ENCODE peak calls at places on chromosomes 7 and 10, in eight cellular contexts. N is mammary epithelial cell, F is testis, L is OCI-LY7, Y is fibroblast of lung, T is IMR-90, S is PC-3, I is heart left ventricle. O is an unnamed sample.

GRCh38 chr7:78413568-78413967 is 615.0 kb downstream of the PHTF2 start:
- DNase-seq in N (no peak), F (no peak), L (no peak), Y (no peak), T (no peak), S (no peak), I (no peak), O (no peak)

GRCh38 chr10:35219292-35219691 is 92.6 kb downstream of the CREM start:
- DNase-seq in N (no peak), F (no peak), L (no peak), Y (peak; percentile 27), T (no peak), S (no peak), I (no peak), O (no peak)

GRCh38 chr7:28672397-28672797 is 260.1 kb downstream of the CREB5 start:
- DNase-seq in N (no peak), F (no peak), L (no peak), Y (peak; percentile 18), T (no peak), S (no peak), I (no peak), O (no peak)

GRCh38 chr10:17033529-17034250 is 95.9 kb downstream of the CUBN start:
- DNase-seq in N (no peak), F (no peak), L (no peak), Y (peak; percentile 27), T (peak; percentile 72), S (no peak), I (no peak), O (no peak)

GRCh38 chr10:48506147-48506917 is 98.5 kb downstream of the ARHGAP22 start:
- DNase-seq in N (no peak), F (peak; percentile 71), L (peak; percentile 34), Y (peak; percentile 25), T (peak; percentile 56), S (peak; percentile 83), I (no peak), O (no peak)

GRCh38 chr7:134784251-134785049 is 5.0 kb downstream of the CALD1 start:
- DNase-seq in N (no peak), F (no peak), L (no peak), Y (peak; percentile 75), T (no peak), S (no peak), I (no peak), O (no peak)

GRCh38 chr10:5927306-5927705 is 37.3 kb downstream of the FBH1 start:
- DNase-seq in N (no peak), F (no peak), L (no peak), Y (peak; percentile 81), T (peak; percentile 92), S (peak; percentile 2), I (no peak), O (peak; percentile 68)

GRCh38 chr7:119572541-119572940 is 700.4 kb upstream of the KCND2 start:
- DNase-seq in N (no peak), F (no peak), L (no peak), Y (no peak), T (no peak), S (no peak), I (no peak), O (no peak)

GRCh38 chr7:22640269-22640668 is 86.7 kb upstream of the IL6 start:
- DNase-seq in N (no peak), F (no peak), L (no peak), Y (no peak), T (no peak), S (no peak), I (no peak), O (no peak)

GRCh38 chr7:27519801-27520200 is 142.9 kb downstream of the HIBADH start:
- DNase-seq in N (no peak), F (no peak), L (no peak), Y (no peak), T (no peak), S (no peak), I (no peak), O (no peak)

GRCh38 chr10:46234026-46234425 is 52.8 kb upstream of the ANTXRL start:
- DNase-seq in N (no peak), F (peak; percentile 7), L (no peak), Y (no peak), T (no peak), S (no peak), I (peak; percentile 2), O (no peak)

GRCh38 chr10:133462512-133463305 is 9.0 kb downstream of the SCART1 start:
- DNase-seq in N (no peak), F (no peak), L (no peak), Y (no peak), T (no peak), S (no peak), I (no peak), O (no peak)

GRCh38 chr10:119270893-119271361 is 63.6 kb downstream of the GRK5 start:
- DNase-seq in N (no peak), F (no peak), L (no peak), Y (peak; percentile 41), T (peak; percentile 51), S (peak; percentile 50), I (peak; percentile 89), O (no peak)
- H3K4me3 ChIP-seq in N (no peak overlapping the region), F (no peak overlapping the region), L (no peak overlapping the region), Y (no peak overlapping the region), T (no peak overlapping the region), S (peak overlapping the region; percentile 45), I (no peak overlapping the region), O (no peak overlapping the region)

GRCh38 chr7:54544356-54545240 is 2.4 kb downstream of the VSTM2A start:
- DNase-seq in N (no peak), F (no peak), L (no peak), Y (no peak), T (no peak), S (no peak), I (no peak), O (no peak)

GRCh38 chr7:54538122-54538521 is 4.1 kb upstream of the VSTM2A start:
- DNase-seq in N (no peak), F (no peak), L (no peak), Y (no peak), T (no peak), S (no peak), I (no peak), O (no peak)

GRCh38 chr7:54545241-54545563 is 3.0 kb downstream of the VSTM2A start:
- DNase-seq in N (no peak), F (no peak), L (no peak), Y (no peak), T (no peak), S (no peak), I (no peak), O (no peak)

GRCh38 chr7:54542920-54543539 is 855 bp downstream of the VSTM2A start:
- DNase-seq in N (peak; percentile 13), F (peak; percentile 27), L (no peak), Y (peak; percentile 37), T (peak; percentile 5), S (peak; percentile 31), I (no peak), O (no peak)

DNA sequence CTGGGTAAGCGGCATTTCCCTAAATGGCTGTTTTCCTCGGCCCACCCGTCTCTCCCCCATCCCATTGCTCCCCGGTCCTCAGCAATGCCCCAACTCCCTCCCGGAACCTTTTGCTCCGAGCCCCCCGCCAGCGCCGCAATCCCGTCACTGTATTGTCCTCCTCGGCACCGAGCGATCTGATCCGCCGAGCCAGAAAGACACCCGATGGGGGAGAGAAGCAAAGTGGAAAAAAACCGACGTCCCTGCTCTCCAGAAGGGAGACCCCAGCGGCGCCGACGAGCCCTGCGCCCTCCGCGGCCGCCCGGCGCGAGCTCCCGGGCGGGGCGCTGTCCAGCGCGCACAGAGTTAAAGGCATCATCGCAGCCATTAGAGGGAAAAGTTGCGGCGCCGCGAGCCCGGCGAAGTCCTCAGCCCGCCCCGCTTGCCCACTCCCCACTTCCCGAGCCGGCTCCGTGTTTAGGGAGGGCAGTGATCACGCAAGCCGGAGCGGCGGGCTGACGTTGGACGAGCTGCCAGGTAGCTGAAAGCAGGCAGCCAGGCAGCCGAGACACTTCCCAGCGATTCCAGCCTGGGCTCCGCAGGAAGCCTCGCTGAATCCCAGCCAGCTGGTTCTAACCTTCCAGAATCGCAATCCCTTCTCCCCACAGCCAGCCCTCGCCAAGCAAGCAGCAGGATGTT is at the start of gene VSTM2A:
- DNase-seq in N (peak; percentile 4), F (peak; percentile 40), L (no peak), Y (peak; percentile 3), T (no peak), S (no peak), I (no peak), O (no peak)
- TF ChIP-seq CTCF in N (no peak), F (no peak), L (no peak), Y (no peak), T (no peak), S (no peak), I (no peak), O (no peak)

DNA sequence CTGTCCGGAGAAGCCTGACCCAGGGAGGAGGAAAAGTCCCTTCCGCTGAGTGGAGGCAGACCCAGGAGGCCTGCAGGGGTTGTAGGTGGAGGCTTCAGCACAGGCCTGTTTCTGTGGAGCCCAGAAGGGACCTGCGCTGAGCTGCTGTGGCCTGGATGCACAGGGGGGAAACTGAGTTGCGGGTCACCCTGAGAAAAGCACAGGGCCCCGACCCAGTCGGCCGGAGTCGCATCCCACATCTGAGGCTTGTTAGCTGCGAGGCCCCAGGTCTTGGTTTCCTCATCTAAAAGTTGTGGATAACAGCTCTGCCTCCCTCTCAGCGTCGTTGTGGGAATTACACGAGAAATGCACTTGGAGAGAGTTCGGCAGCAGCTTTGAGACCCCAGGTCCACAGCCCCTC is 76.4 kb downstream of the GOLGA7B start:
- DNase-seq in N (no peak), F (no peak), L (no peak), Y (no peak), T (no peak), S (no peak), I (no peak), O (no peak)
- H3K27ac ChIP-seq in N (no peak overlapping the region), F (no peak overlapping the region), L (no peak overlapping the region), Y (no peak overlapping the region), T (no peak overlapping the region), S (no peak overlapping the region), I (no peak overlapping the region), O (no peak overlapping the region)

GRCh38 chr10:70496341-70497119 is 18.0 kb downstream of the PALD1 start:
- DNase-seq in N (no peak), F (no peak), L (no peak), Y (no peak), T (no peak), S (no peak), I (no peak), O (no peak)

GRCh38 chr10:70495691-70496261 is 17.2 kb downstream of the PALD1 start:
- DNase-seq in N (no peak), F (no peak), L (no peak), Y (no peak), T (no peak), S (no peak), I (no peak), O (no peak)

GRCh38 chr10:70494536-70494935 is 16.0 kb downstream of the PALD1 start:
- DNase-seq in N (no peak), F (no peak), L (no peak), Y (peak; percentile 43), T (no peak), S (no peak), I (no peak), O (no peak)

GRCh38 chr10:70493660-70494234 is 15.2 kb downstream of the PALD1 start:
- DNase-seq in N (no peak), F (no peak), L (peak; percentile 97), Y (no peak), T (no peak), S (no peak), I (peak; percentile 57), O (no peak)

DNA sequence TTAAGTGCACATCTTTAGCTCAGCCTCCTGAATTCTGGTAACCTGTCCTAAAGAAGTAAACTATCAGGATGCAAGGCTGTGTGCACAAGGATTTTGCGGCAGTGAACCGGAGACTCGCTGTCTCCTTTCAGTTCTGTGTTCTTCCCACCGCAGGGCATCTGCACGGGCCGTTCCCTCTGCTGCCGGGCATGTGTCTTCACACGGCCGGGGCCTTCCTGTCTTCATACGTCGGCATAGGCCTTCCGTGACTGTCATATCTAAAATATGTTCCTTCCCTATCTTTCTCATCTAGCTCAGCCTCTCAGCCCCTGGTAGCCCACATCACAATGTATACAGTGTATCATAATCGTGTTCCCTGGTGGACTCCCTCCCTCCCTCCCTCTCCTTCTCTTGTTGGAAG is 16.4 kb downstream of the PALD1 start:
- DNase-seq in N (no peak), F (peak; percentile 63), L (no peak), Y (no peak), T (no peak), S (no peak), I (no peak), O (no peak)
- H3K4me3 ChIP-seq in N (no peak overlapping the region), F (no peak overlapping the region), L (peak overlapping the region; percentile 64), Y (no peak overlapping the region), T (no peak overlapping the region), S (no peak overlapping the region), I (no peak overlapping the region), O (no peak overlapping the region)

O was measured in AG04450.